ENCODE peak calls at places on chromosomes 5 and 9, in nine cellular contexts. U is lung microvascular endothelial cell, M is foreskin fibroblast, R is T-helper 1 cell, X is fibroblast of mammary gland, H is fibroblast of gingiva, I is iris pigment epithelial cell, F is RWPE1, W is dorsolateral prefrontal cortex. C is an unnamed sample.

GRCh38 chr5:132907161-132907560 is 33.7 kb downstream of the LEAP2 start:
- DNase-seq in M (no peak), U (peak), W (no peak), R (no peak), I (no peak), F (no peak), X (no peak), H (no peak), C (no peak)

GRCh38 chr5:172707285-172708182 is 63.5 kb downstream of the DUSP1 start:
- DNase-seq in R (no peak), H (peak), I (peak), X (peak), M (peak), U (peak), F (peak), W (peak), C (no peak)

GRCh38 chr5:82353522-82353921 is 75.4 kb upstream of the RPS23 start:
- DNase-seq in I (no peak), X (no peak), U (no peak), H (no peak), F (no peak), W (no peak), R (no peak), M (no peak), C (no peak)

GRCh38 chr9:107784235-107784958 is 294.8 kb upstream of the KLF4 start:
- DNase-seq in F (no peak), U (peak), R (no peak), X (peak), H (peak), M (peak), W (no peak), I (peak), C (no peak)

GRCh38 chr9:88889386-88889785 is 101.9 kb upstream of the S1PR3 start:
- DNase-seq in F (no peak), H (peak), W (no peak), R (no peak), I (peak), U (no peak), X (peak), M (peak), C (no peak)

GRCh38 chr5:39892708-39893107 is 467.9 kb upstream of the DAB2 start:
- DNase-seq in R (no peak), H (peak), U (peak), I (peak), X (peak), W (no peak), M (peak), F (no peak), C (no peak)

GRCh38 chr9:3719286-3719685 is 193.5 kb upstream of the RFX3 start:
- DNase-seq in W (no peak), I (peak), H (no peak), M (no peak), U (peak), X (peak), R (no peak), F (no peak), C (no peak)

GRCh38 chr5:98301567-98301966 is 471.9 kb upstream of the RGMB start:
- DNase-seq in X (no peak), I (no peak), R (no peak), M (no peak), H (no peak), W (peak), U (no peak), F (no peak), C (no peak)

GRCh38 chr5:16855475-16855874 is 80.6 kb downstream of the MYO10 start:
- DNase-seq in I (no peak), H (peak), M (peak), W (no peak), F (no peak), X (peak), R (no peak), U (peak), C (no peak)

GRCh38 chr9:82216435-82216834 is 227.9 kb downstream of the SPATA31D1 start:
- DNase-seq in H (no peak), X (no peak), F (no peak), W (no peak), U (no peak), I (no peak), R (no peak), M (no peak), C (no peak)

GRCh38 chr5:151449288-151449687 is 1.9 kb downstream of the SLC36A1 start:
- DNase-seq in M (peak), I (no peak), W (no peak), U (no peak), F (no peak), R (no peak), H (no peak), X (no peak), C (no peak)

GRCh38 chr5:93461751-93462150 is 119.3 kb downstream of the NR2F1-AS1 start:
- DNase-seq in R (no peak), W (no peak), H (no peak), F (peak), U (no peak), I (peak), M (peak), X (peak), C (no peak)

GRCh38 chr9:34958411-34958982 is 412 bp downstream of the PHF24 start:
- DNase-seq in R (no peak), X (no peak), F (no peak), U (no peak), I (no peak), M (no peak), H (no peak), W (no peak), C (no peak)

GRCh38 chr9:111807197-111807596 is 12.5 kb upstream of the SHOC1 start:
- DNase-seq in F (no peak), U (no peak), M (no peak), I (no peak), W (no peak), R (no peak), X (peak), H (no peak), C (no peak)

GRCh38 chr9:77811832-77812231 is 163.7 kb upstream of the GNA14 start:
- DNase-seq in W (no peak), R (no peak), F (no peak), I (no peak), U (no peak), X (no peak), M (no peak), H (no peak), C (no peak)

GRCh38 chr5:1345876-1346626 is 1.2 kb upstream of the CLPTM1L start:
- DNase-seq in I (no peak), H (no peak), W (no peak), U (no peak), F (no peak), M (no peak), X (no peak), R (no peak), C (no peak)

GRCh38 chr5:116068028-116068632 is 16.7 kb upstream of the COMMD10 start:
- DNase-seq in R (no peak), I (peak), W (peak), H (peak), U (peak), X (peak), F (peak), M (peak), C (no peak)

GRCh38 chr5:124655211-124655880 is 91.1 kb downstream of the ZNF608 start:
- DNase-seq in U (peak), I (peak), M (peak), H (peak), X (peak), F (peak), W (no peak), R (no peak), C (no peak)

GRCh38 chr5:171660438-171660837 is 125.2 kb upstream of the SMIM23 start:
- DNase-seq in F (no peak), M (no peak), R (no peak), W (no peak), H (no peak), I (no peak), X (no peak), U (no peak), C (no peak)

GRCh38 chr5:87188411-87188810 is 79.3 kb upstream of the RASA1 start:
- DNase-seq in I (no peak), F (no peak), R (no peak), W (no peak), M (no peak), U (no peak), X (no peak), H (no peak), C (no peak)

GRCh38 chr9:77975023-77975422 is 56.6 kb downstream of the GNAQ start:
- DNase-seq in W (no peak), U (no peak), R (no peak), I (no peak), M (no peak), X (no peak), H (peak), F (no peak), C (no peak)

GRCh38 chr9:123823194-123823947 is 106.6 kb downstream of the DENND1A start:
- DNase-seq in W (no peak), F (no peak), U (no peak), I (no peak), X (no peak), M (no peak), H (no peak), R (no peak), C (no peak)

GRCh38 chr5:176995896-176996767 is 10.4 kb downstream of the UIMC1 start:
- DNase-seq in F (no peak), X (peak), I (peak), M (peak), R (no peak), H (peak), W (no peak), U (peak), C (no peak)

GRCh38 chr9:69136781-69137180 is 37.3 kb upstream of the TJP2 start:
- DNase-seq in R (no peak), I (no peak), F (no peak), U (no peak), M (no peak), W (no peak), X (no peak), H (no peak), C (no peak)

GRCh38 chr5:150485770-150486401 is 22.0 kb upstream of the NDST1 start:
- DNase-seq in U (peak), W (peak), M (peak), R (peak), X (peak), H (peak), I (peak), F (peak), C (peak)

GRCh38 chr9:113876806-113877236 is 712 bp downstream of the ZNF618 start:
- DNase-seq in I (no peak), H (no peak), W (no peak), M (peak), X (no peak), R (no peak), F (no peak), U (peak), C (no peak)